ENCODE peak calls at places on chromosomes 5 and 9, in nine cellular contexts. One of them, this sample, is unnamed.

GRCh38 chr5:147949711-147950573 is 43.6 kb upstream of the C5orf46 start:
- DNase-seq in NAMALWA: peak
- DNase-seq in amniotic stem cell: peak
- DNase-seq in stimulated activated CD8-positive, alpha-beta memory T cell treated with anti-CD3 and anti-CD28 coated beads, Interleukin-2, amount 100 ng/mL, for 1 hour: no peak
- DNase-seq in NCI-H510A: no peak
- DNase-seq in activated T-helper 9 cell treated with anti-CD3 and anti-CD28 coated beads, Interleukin-2, amount 50 U/mL, for 16 hours: no peak
- DNase-seq in caudate nucleus: no peak
- DNase-seq in AML-193: peak
- DNase-seq in NCI-H774: peak
- DNase-seq in this sample: no peak

GRCh38 chr5:119022017-119022745 is 33.8 kb upstream of the DTWD2 start:
- DNase-seq in NAMALWA: peak
- DNase-seq in amniotic stem cell: peak
- DNase-seq in stimulated activated CD8-positive, alpha-beta memory T cell treated with anti-CD3 and anti-CD28 coated beads, Interleukin-2, amount 100 ng/mL, for 1 hour: no peak
- DNase-seq in NCI-H510A: no peak
- DNase-seq in activated T-helper 9 cell treated with anti-CD3 and anti-CD28 coated beads, Interleukin-2, amount 50 U/mL, for 16 hours: no peak
- DNase-seq in caudate nucleus: no peak
- DNase-seq in AML-193: peak
- DNase-seq in NCI-H774: no peak
- DNase-seq in this sample: no peak

GRCh38 chr9:102855646-102856045 is 139.5 kb upstream of the CYLC2 start:
- DNase-seq in NAMALWA: no peak
- DNase-seq in amniotic stem cell: no peak
- DNase-seq in stimulated activated CD8-positive, alpha-beta memory T cell treated with anti-CD3 and anti-CD28 coated beads, Interleukin-2, amount 100 ng/mL, for 1 hour: no peak
- DNase-seq in NCI-H510A: no peak
- DNase-seq in activated T-helper 9 cell treated with anti-CD3 and anti-CD28 coated beads, Interleukin-2, amount 50 U/mL, for 16 hours: no peak
- DNase-seq in caudate nucleus: no peak
- DNase-seq in AML-193: no peak
- DNase-seq in NCI-H774: no peak
- DNase-seq in this sample: no peak

GRCh38 chr9:109861918-109862317 is 81.9 kb downstream of the PALM2AKAP2 start:
- DNase-seq in NAMALWA: no peak
- DNase-seq in amniotic stem cell: no peak
- DNase-seq in stimulated activated CD8-positive, alpha-beta memory T cell treated with anti-CD3 and anti-CD28 coated beads, Interleukin-2, amount 100 ng/mL, for 1 hour: no peak
- DNase-seq in NCI-H510A: no peak
- DNase-seq in activated T-helper 9 cell treated with anti-CD3 and anti-CD28 coated beads, Interleukin-2, amount 50 U/mL, for 16 hours: no peak
- DNase-seq in caudate nucleus: no peak
- DNase-seq in AML-193: no peak
- DNase-seq in NCI-H774: no peak
- DNase-seq in this sample: no peak

GRCh38 chr9:123318961-123319421 is 37.0 kb upstream of the CRB2 start:
- DNase-seq in NAMALWA: no peak
- DNase-seq in amniotic stem cell: no peak
- DNase-seq in stimulated activated CD8-positive, alpha-beta memory T cell treated with anti-CD3 and anti-CD28 coated beads, Interleukin-2, amount 100 ng/mL, for 1 hour: no peak
- DNase-seq in NCI-H510A: no peak
- DNase-seq in activated T-helper 9 cell treated with anti-CD3 and anti-CD28 coated beads, Interleukin-2, amount 50 U/mL, for 16 hours: no peak
- DNase-seq in caudate nucleus: no peak
- DNase-seq in AML-193: no peak
- DNase-seq in NCI-H774: no peak
- DNase-seq in this sample: no peak

GRCh38 chr9:101418518-101419111 is 17.0 kb downstream of the ALDOB start:
- DNase-seq in NAMALWA: no peak
- DNase-seq in amniotic stem cell: no peak
- DNase-seq in stimulated activated CD8-positive, alpha-beta memory T cell treated with anti-CD3 and anti-CD28 coated beads, Interleukin-2, amount 100 ng/mL, for 1 hour: no peak
- DNase-seq in NCI-H510A: no peak
- DNase-seq in activated T-helper 9 cell treated with anti-CD3 and anti-CD28 coated beads, Interleukin-2, amount 50 U/mL, for 16 hours: no peak
- DNase-seq in caudate nucleus: no peak
- DNase-seq in AML-193: no peak
- DNase-seq in NCI-H774: no peak
- DNase-seq in this sample: no peak

GRCh38 chr5:130024006-130024405 is 119.7 kb downstream of the CHSY3 start:
- DNase-seq in NAMALWA: no peak
- DNase-seq in amniotic stem cell: no peak
- DNase-seq in stimulated activated CD8-positive, alpha-beta memory T cell treated with anti-CD3 and anti-CD28 coated beads, Interleukin-2, amount 100 ng/mL, for 1 hour: no peak
- DNase-seq in NCI-H510A: no peak
- DNase-seq in activated T-helper 9 cell treated with anti-CD3 and anti-CD28 coated beads, Interleukin-2, amount 50 U/mL, for 16 hours: no peak
- DNase-seq in caudate nucleus: no peak
- DNase-seq in AML-193: no peak
- DNase-seq in NCI-H774: no peak
- DNase-seq in this sample: no peak

GRCh38 chr9:124297553-124297905 is 39.8 kb downstream of the NEK6 start:
- DNase-seq in NAMALWA: no peak
- DNase-seq in amniotic stem cell: peak
- DNase-seq in stimulated activated CD8-positive, alpha-beta memory T cell treated with anti-CD3 and anti-CD28 coated beads, Interleukin-2, amount 100 ng/mL, for 1 hour: no peak
- DNase-seq in NCI-H510A: no peak
- DNase-seq in activated T-helper 9 cell treated with anti-CD3 and anti-CD28 coated beads, Interleukin-2, amount 50 U/mL, for 16 hours: no peak
- DNase-seq in caudate nucleus: peak
- DNase-seq in AML-193: no peak
- DNase-seq in NCI-H774: no peak
- DNase-seq in this sample: no peak

GRCh38 chr5:431001-431710 is 11.8 kb upstream of the EXOC3 start:
- DNase-seq in NAMALWA: peak
- DNase-seq in amniotic stem cell: no peak
- DNase-seq in stimulated activated CD8-positive, alpha-beta memory T cell treated with anti-CD3 and anti-CD28 coated beads, Interleukin-2, amount 100 ng/mL, for 1 hour: no peak
- DNase-seq in NCI-H510A: peak
- DNase-seq in activated T-helper 9 cell treated with anti-CD3 and anti-CD28 coated beads, Interleukin-2, amount 50 U/mL, for 16 hours: no peak
- DNase-seq in caudate nucleus: no peak
- DNase-seq in AML-193: peak
- DNase-seq in NCI-H774: peak
- DNase-seq in this sample: no peak

GRCh38 chr9:126126012-126126411 is 200.6 kb upstream of the MVB12B start:
- DNase-seq in NAMALWA: no peak
- DNase-seq in amniotic stem cell: no peak
- DNase-seq in stimulated activated CD8-positive, alpha-beta memory T cell treated with anti-CD3 and anti-CD28 coated beads, Interleukin-2, amount 100 ng/mL, for 1 hour: no peak
- DNase-seq in NCI-H510A: no peak
- DNase-seq in activated T-helper 9 cell treated with anti-CD3 and anti-CD28 coated beads, Interleukin-2, amount 50 U/mL, for 16 hours: no peak
- DNase-seq in caudate nucleus: no peak
- DNase-seq in AML-193: no peak
- DNase-seq in NCI-H774: no peak
- DNase-seq in this sample: no peak

GRCh38 chr5:142313693-142314092 is 11.1 kb downstream of the SPRY4 start:
- DNase-seq in NAMALWA: no peak
- DNase-seq in amniotic stem cell: no peak
- DNase-seq in stimulated activated CD8-positive, alpha-beta memory T cell treated with anti-CD3 and anti-CD28 coated beads, Interleukin-2, amount 100 ng/mL, for 1 hour: no peak
- DNase-seq in NCI-H510A: no peak
- DNase-seq in activated T-helper 9 cell treated with anti-CD3 and anti-CD28 coated beads, Interleukin-2, amount 50 U/mL, for 16 hours: no peak
- DNase-seq in caudate nucleus: no peak
- DNase-seq in AML-193: no peak
- DNase-seq in NCI-H774: no peak
- DNase-seq in this sample: no peak

GRCh38 chr9:83219154-83219923 is 156.4 kb upstream of the RASEF start:
- DNase-seq in NAMALWA: peak
- DNase-seq in amniotic stem cell: peak
- DNase-seq in stimulated activated CD8-positive, alpha-beta memory T cell treated with anti-CD3 and anti-CD28 coated beads, Interleukin-2, amount 100 ng/mL, for 1 hour: no peak
- DNase-seq in NCI-H510A: peak
- DNase-seq in activated T-helper 9 cell treated with anti-CD3 and anti-CD28 coated beads, Interleukin-2, amount 50 U/mL, for 16 hours: no peak
- DNase-seq in caudate nucleus: peak
- DNase-seq in AML-193: peak
- DNase-seq in NCI-H774: peak
- DNase-seq in this sample: peak

GRCh38 chr5:39774597-39774996 is 349.8 kb upstream of the DAB2 start:
- DNase-seq in NAMALWA: no peak
- DNase-seq in amniotic stem cell: no peak
- DNase-seq in stimulated activated CD8-positive, alpha-beta memory T cell treated with anti-CD3 and anti-CD28 coated beads, Interleukin-2, amount 100 ng/mL, for 1 hour: no peak
- DNase-seq in NCI-H510A: no peak
- DNase-seq in activated T-helper 9 cell treated with anti-CD3 and anti-CD28 coated beads, Interleukin-2, amount 50 U/mL, for 16 hours: no peak
- DNase-seq in caudate nucleus: no peak
- DNase-seq in AML-193: no peak
- DNase-seq in NCI-H774: no peak
- DNase-seq in this sample: no peak

GRCh38 chr9:20314981-20315380 is 307.3 kb downstream of the MLLT3 start:
- DNase-seq in NAMALWA: no peak
- DNase-seq in amniotic stem cell: no peak
- DNase-seq in stimulated activated CD8-positive, alpha-beta memory T cell treated with anti-CD3 and anti-CD28 coated beads, Interleukin-2, amount 100 ng/mL, for 1 hour: no peak
- DNase-seq in NCI-H510A: no peak
- DNase-seq in activated T-helper 9 cell treated with anti-CD3 and anti-CD28 coated beads, Interleukin-2, amount 50 U/mL, for 16 hours: no peak
- DNase-seq in caudate nucleus: no peak
- DNase-seq in AML-193: no peak
- DNase-seq in NCI-H774: no peak
- DNase-seq in this sample: no peak

GRCh38 chr9:25704800-25705199 is 26.6 kb upstream of the TUSC1 start:
- DNase-seq in NAMALWA: no peak
- DNase-seq in amniotic stem cell: no peak
- DNase-seq in stimulated activated CD8-positive, alpha-beta memory T cell treated with anti-CD3 and anti-CD28 coated beads, Interleukin-2, amount 100 ng/mL, for 1 hour: no peak
- DNase-seq in NCI-H510A: no peak
- DNase-seq in activated T-helper 9 cell treated with anti-CD3 and anti-CD28 coated beads, Interleukin-2, amount 50 U/mL, for 16 hours: no peak
- DNase-seq in caudate nucleus: no peak
- DNase-seq in AML-193: no peak
- DNase-seq in NCI-H774: no peak
- DNase-seq in this sample: no peak

GRCh38 chr9:118882674-118883073 is 486.6 kb downstream of the BRINP1 start:
- DNase-seq in NAMALWA: no peak
- DNase-seq in amniotic stem cell: no peak
- DNase-seq in stimulated activated CD8-positive, alpha-beta memory T cell treated with anti-CD3 and anti-CD28 coated beads, Interleukin-2, amount 100 ng/mL, for 1 hour: no peak
- DNase-seq in NCI-H510A: no peak
- DNase-seq in activated T-helper 9 cell treated with anti-CD3 and anti-CD28 coated beads, Interleukin-2, amount 50 U/mL, for 16 hours: no peak
- DNase-seq in caudate nucleus: no peak
- DNase-seq in AML-193: no peak
- DNase-seq in NCI-H774: no peak
- DNase-seq in this sample: no peak

GRCh38 chr5:1420211-1421195 is 24.7 kb downstream of the SLC6A3 start:
- DNase-seq in NAMALWA: no peak
- DNase-seq in amniotic stem cell: no peak
- DNase-seq in stimulated activated CD8-positive, alpha-beta memory T cell treated with anti-CD3 and anti-CD28 coated beads, Interleukin-2, amount 100 ng/mL, for 1 hour: no peak
- DNase-seq in NCI-H510A: no peak
- DNase-seq in activated T-helper 9 cell treated with anti-CD3 and anti-CD28 coated beads, Interleukin-2, amount 50 U/mL, for 16 hours: no peak
- DNase-seq in caudate nucleus: no peak
- DNase-seq in AML-193: no peak
- DNase-seq in NCI-H774: no peak
- DNase-seq in this sample: no peak

GRCh38 chr5:64789457-64789856 is 20.7 kb downstream of the CWC27 start:
- DNase-seq in NAMALWA: no peak
- DNase-seq in amniotic stem cell: no peak
- DNase-seq in stimulated activated CD8-positive, alpha-beta memory T cell treated with anti-CD3 and anti-CD28 coated beads, Interleukin-2, amount 100 ng/mL, for 1 hour: no peak
- DNase-seq in NCI-H510A: no peak
- DNase-seq in activated T-helper 9 cell treated with anti-CD3 and anti-CD28 coated beads, Interleukin-2, amount 50 U/mL, for 16 hours: no peak
- DNase-seq in caudate nucleus: no peak
- DNase-seq in AML-193: no peak
- DNase-seq in NCI-H774: no peak
- DNase-seq in this sample: no peak

GRCh38 chr5:124888050-124888506 is 141.6 kb upstream of the ZNF608 start:
- DNase-seq in NAMALWA: peak
- DNase-seq in amniotic stem cell: no peak
- DNase-seq in stimulated activated CD8-positive, alpha-beta memory T cell treated with anti-CD3 and anti-CD28 coated beads, Interleukin-2, amount 100 ng/mL, for 1 hour: no peak
- DNase-seq in NCI-H510A: no peak
- DNase-seq in activated T-helper 9 cell treated with anti-CD3 and anti-CD28 coated beads, Interleukin-2, amount 50 U/mL, for 16 hours: no peak
- DNase-seq in caudate nucleus: no peak
- DNase-seq in AML-193: no peak
- DNase-seq in NCI-H774: no peak
- DNase-seq in this sample: peak

GRCh38 chr5:93883459-93883858 is 142.1 kb upstream of the POU5F2 start:
- DNase-seq in NAMALWA: no peak
- DNase-seq in amniotic stem cell: no peak
- DNase-seq in stimulated activated CD8-positive, alpha-beta memory T cell treated with anti-CD3 and anti-CD28 coated beads, Interleukin-2, amount 100 ng/mL, for 1 hour: no peak
- DNase-seq in NCI-H510A: no peak
- DNase-seq in activated T-helper 9 cell treated with anti-CD3 and anti-CD28 coated beads, Interleukin-2, amount 50 U/mL, for 16 hours: no peak
- DNase-seq in caudate nucleus: no peak
- DNase-seq in AML-193: no peak
- DNase-seq in NCI-H774: no peak
- DNase-seq in this sample: no peak

GRCh38 chr9:9003184-9003583 is 1203.6 kb upstream of the DMAC1 start:
- DNase-seq in NAMALWA: peak
- DNase-seq in amniotic stem cell: no peak
- DNase-seq in stimulated activated CD8-positive, alpha-beta memory T cell treated with anti-CD3 and anti-CD28 coated beads, Interleukin-2, amount 100 ng/mL, for 1 hour: no peak
- DNase-seq in NCI-H510A: no peak
- DNase-seq in activated T-helper 9 cell treated with anti-CD3 and anti-CD28 coated beads, Interleukin-2, amount 50 U/mL, for 16 hours: no peak
- DNase-seq in caudate nucleus: peak
- DNase-seq in AML-193: no peak
- DNase-seq in NCI-H774: no peak
- DNase-seq in this sample: no peak

GRCh38 chr5:162842725-162843124 is 594.7 kb upstream of the CCNG1 start:
- DNase-seq in NAMALWA: no peak
- DNase-seq in amniotic stem cell: no peak
- DNase-seq in stimulated activated CD8-positive, alpha-beta memory T cell treated with anti-CD3 and anti-CD28 coated beads, Interleukin-2, amount 100 ng/mL, for 1 hour: no peak
- DNase-seq in NCI-H510A: no peak
- DNase-seq in activated T-helper 9 cell treated with anti-CD3 and anti-CD28 coated beads, Interleukin-2, amount 50 U/mL, for 16 hours: no peak
- DNase-seq in caudate nucleus: no peak
- DNase-seq in AML-193: no peak
- DNase-seq in NCI-H774: no peak
- DNase-seq in this sample: no peak

GRCh38 chr5:145204741-145205140 is 630.4 kb downstream of the PRELID2 start:
- DNase-seq in NAMALWA: no peak
- DNase-seq in amniotic stem cell: no peak
- DNase-seq in stimulated activated CD8-positive, alpha-beta memory T cell treated with anti-CD3 and anti-CD28 coated beads, Interleukin-2, amount 100 ng/mL, for 1 hour: no peak
- DNase-seq in NCI-H510A: no peak
- DNase-seq in activated T-helper 9 cell treated with anti-CD3 and anti-CD28 coated beads, Interleukin-2, amount 50 U/mL, for 16 hours: no peak
- DNase-seq in caudate nucleus: no peak
- DNase-seq in AML-193: no peak
- DNase-seq in NCI-H774: no peak
- DNase-seq in this sample: no peak

GRCh38 chr9:13718086-13718485 is 438.6 kb upstream of the MPDZ start:
- DNase-seq in NAMALWA: no peak
- DNase-seq in amniotic stem cell: no peak
- DNase-seq in stimulated activated CD8-positive, alpha-beta memory T cell treated with anti-CD3 and anti-CD28 coated beads, Interleukin-2, amount 100 ng/mL, for 1 hour: no peak
- DNase-seq in NCI-H510A: no peak
- DNase-seq in activated T-helper 9 cell treated with anti-CD3 and anti-CD28 coated beads, Interleukin-2, amount 50 U/mL, for 16 hours: no peak
- DNase-seq in caudate nucleus: no peak
- DNase-seq in AML-193: no peak
- DNase-seq in NCI-H774: no peak
- DNase-seq in this sample: no peak

GRCh38 chr9:3997492-3997891 is 302.4 kb downstream of the GLIS3 start:
- DNase-seq in NAMALWA: no peak
- DNase-seq in amniotic stem cell: no peak
- DNase-seq in stimulated activated CD8-positive, alpha-beta memory T cell treated with anti-CD3 and anti-CD28 coated beads, Interleukin-2, amount 100 ng/mL, for 1 hour: no peak
- DNase-seq in NCI-H510A: no peak
- DNase-seq in activated T-helper 9 cell treated with anti-CD3 and anti-CD28 coated beads, Interleukin-2, amount 50 U/mL, for 16 hours: no peak
- DNase-seq in caudate nucleus: no peak
- DNase-seq in AML-193: no peak
- DNase-seq in NCI-H774: no peak
- DNase-seq in this sample: no peak

GRCh38 chr9:98357921-98358535 is 102.6 kb upstream of the TBC1D2 start:
- DNase-seq in NAMALWA: no peak
- DNase-seq in amniotic stem cell: no peak
- DNase-seq in stimulated activated CD8-positive, alpha-beta memory T cell treated with anti-CD3 and anti-CD28 coated beads, Interleukin-2, amount 100 ng/mL, for 1 hour: no peak
- DNase-seq in NCI-H510A: no peak
- DNase-seq in activated T-helper 9 cell treated with anti-CD3 and anti-CD28 coated beads, Interleukin-2, amount 50 U/mL, for 16 hours: no peak
- DNase-seq in caudate nucleus: no peak
- DNase-seq in AML-193: no peak
- DNase-seq in NCI-H774: no peak
- DNase-seq in this sample: no peak

GRCh38 chr9:135283621-135284020 is 196.0 kb upstream of the PPP1R26 start:
- DNase-seq in NAMALWA: no peak
- DNase-seq in amniotic stem cell: no peak
- DNase-seq in stimulated activated CD8-positive, alpha-beta memory T cell treated with anti-CD3 and anti-CD28 coated beads, Interleukin-2, amount 100 ng/mL, for 1 hour: no peak
- DNase-seq in NCI-H510A: no peak
- DNase-seq in activated T-helper 9 cell treated with anti-CD3 and anti-CD28 coated beads, Interleukin-2, amount 50 U/mL, for 16 hours: no peak
- DNase-seq in caudate nucleus: no peak
- DNase-seq in AML-193: no peak
- DNase-seq in NCI-H774: no peak
- DNase-seq in this sample: no peak

GRCh38 chr9:121073038-121073437 is 1.7 kb upstream of the CNTRL start:
- DNase-seq in NAMALWA: peak
- DNase-seq in amniotic stem cell: no peak
- DNase-seq in stimulated activated CD8-positive, alpha-beta memory T cell treated with anti-CD3 and anti-CD28 coated beads, Interleukin-2, amount 100 ng/mL, for 1 hour: no peak
- DNase-seq in NCI-H510A: no peak
- DNase-seq in activated T-helper 9 cell treated with anti-CD3 and anti-CD28 coated beads, Interleukin-2, amount 50 U/mL, for 16 hours: no peak
- DNase-seq in caudate nucleus: peak
- DNase-seq in AML-193: peak
- DNase-seq in NCI-H774: no peak
- DNase-seq in this sample: no peak

GRCh38 chr5:74363603-74364205 is 276.8 kb downstream of the ENC1 start:
- DNase-seq in NAMALWA: no peak
- DNase-seq in amniotic stem cell: no peak
- DNase-seq in stimulated activated CD8-positive, alpha-beta memory T cell treated with anti-CD3 and anti-CD28 coated beads, Interleukin-2, amount 100 ng/mL, for 1 hour: no peak
- DNase-seq in NCI-H510A: no peak
- DNase-seq in activated T-helper 9 cell treated with anti-CD3 and anti-CD28 coated beads, Interleukin-2, amount 50 U/mL, for 16 hours: no peak
- DNase-seq in caudate nucleus: no peak
- DNase-seq in AML-193: no peak
- DNase-seq in NCI-H774: no peak
- DNase-seq in this sample: no peak

GRCh38 chr5:94810281-94810680 is 191.8 kb downstream of the SLF1 start:
- DNase-seq in NAMALWA: no peak
- DNase-seq in amniotic stem cell: no peak
- DNase-seq in stimulated activated CD8-positive, alpha-beta memory T cell treated with anti-CD3 and anti-CD28 coated beads, Interleukin-2, amount 100 ng/mL, for 1 hour: no peak
- DNase-seq in NCI-H510A: no peak
- DNase-seq in activated T-helper 9 cell treated with anti-CD3 and anti-CD28 coated beads, Interleukin-2, amount 50 U/mL, for 16 hours: no peak
- DNase-seq in caudate nucleus: no peak
- DNase-seq in AML-193: no peak
- DNase-seq in NCI-H774: no peak
- DNase-seq in this sample: no peak

GRCh38 chr5:137659209-137659608 is 76.7 kb downstream of the KLHL3 start:
- DNase-seq in NAMALWA: no peak
- DNase-seq in amniotic stem cell: no peak
- DNase-seq in stimulated activated CD8-positive, alpha-beta memory T cell treated with anti-CD3 and anti-CD28 coated beads, Interleukin-2, amount 100 ng/mL, for 1 hour: no peak
- DNase-seq in NCI-H510A: no peak
- DNase-seq in activated T-helper 9 cell treated with anti-CD3 and anti-CD28 coated beads, Interleukin-2, amount 50 U/mL, for 16 hours: no peak
- DNase-seq in caudate nucleus: no peak
- DNase-seq in AML-193: no peak
- DNase-seq in NCI-H774: no peak
- DNase-seq in this sample: no peak

This sample was measured in hypothalamus.